ENCODE peak calls at places on chromosomes 7 and 10, in six cellular contexts. Y is brain microvascular endothelial cell, R is hepatocyte, Q is uterus, L is fibroblast of pulmonary artery, C is kidney. B is an unnamed sample.
A peak's percentile ranks its signal among the peaks of the same experiment; 100 is the strongest.

GRCh38 chr10:33291053-33291592 is 43.3 kb downstream of the NRP1 start:
- DNase-seq in Y (peak; percentile 68), R (no peak), Q (no peak), L (peak; percentile 66), C (no peak), B (no peak)

GRCh38 chr10:103584216-103585010 is 90.9 kb downstream of the NEURL1 start:
- DNase-seq in Y (no peak), R (no peak), Q (no peak), L (no peak), C (no peak), B (no peak)

GRCh38 chr7:115146148-115146547 is 224.3 kb downstream of the MDFIC start:
- DNase-seq in Y (no peak), R (peak; percentile 32), Q (no peak), L (no peak), C (no peak), B (no peak)

GRCh38 chr7:120985839-120986238 is 2.7 kb upstream of the CPED1 start:
- DNase-seq in Y (no peak), R (no peak), Q (no peak), L (no peak), C (no peak), B (no peak)

GRCh38 chr10:58512470-58513188 is at the start of gene BICC1:
- DNase-seq in Y (peak; percentile 31), R (peak; percentile 76), Q (peak; percentile 23), L (peak; percentile 58), C (peak; percentile 85), B (peak; percentile 77)

GRCh38 chr7:131385039-131385605 is 57.4 kb downstream of the MKLN1 start:
- DNase-seq in Y (no peak), R (no peak), Q (no peak), L (peak; percentile 51), C (no peak), B (no peak)

GRCh38 chr7:134084488-134085144 is 42.5 kb upstream of the LRGUK start:
- DNase-seq in Y (no peak), R (no peak), Q (no peak), L (no peak), C (no peak), B (no peak)

GRCh38 chr7:26127411-26127810 is 24.6 kb upstream of the NFE2L3 start:
- DNase-seq in Y (no peak), R (no peak), Q (no peak), L (no peak), C (no peak), B (no peak)

GRCh38 chr10:11272915-11273389 is 255.3 kb downstream of the CELF2 start:
- DNase-seq in Y (no peak), R (no peak), Q (no peak), L (no peak), C (no peak), B (no peak)

GRCh38 chr7:102220929-102221850 is 65.5 kb upstream of the SH2B2 start:
- DNase-seq in Y (peak; percentile 77), R (no peak), Q (no peak), L (peak; percentile 70), C (no peak), B (no peak)

GRCh38 chr7:3080106-3080505 is 36.4 kb upstream of the CARD11 start:
- DNase-seq in Y (no peak), R (no peak), Q (no peak), L (no peak), C (no peak), B (no peak)

GRCh38 chr10:72709041-72709440 is 17.1 kb downstream of the MCU start:
- DNase-seq in Y (no peak), R (no peak), Q (peak; percentile 39), L (peak; percentile 83), C (no peak), B (no peak)

DNA sequence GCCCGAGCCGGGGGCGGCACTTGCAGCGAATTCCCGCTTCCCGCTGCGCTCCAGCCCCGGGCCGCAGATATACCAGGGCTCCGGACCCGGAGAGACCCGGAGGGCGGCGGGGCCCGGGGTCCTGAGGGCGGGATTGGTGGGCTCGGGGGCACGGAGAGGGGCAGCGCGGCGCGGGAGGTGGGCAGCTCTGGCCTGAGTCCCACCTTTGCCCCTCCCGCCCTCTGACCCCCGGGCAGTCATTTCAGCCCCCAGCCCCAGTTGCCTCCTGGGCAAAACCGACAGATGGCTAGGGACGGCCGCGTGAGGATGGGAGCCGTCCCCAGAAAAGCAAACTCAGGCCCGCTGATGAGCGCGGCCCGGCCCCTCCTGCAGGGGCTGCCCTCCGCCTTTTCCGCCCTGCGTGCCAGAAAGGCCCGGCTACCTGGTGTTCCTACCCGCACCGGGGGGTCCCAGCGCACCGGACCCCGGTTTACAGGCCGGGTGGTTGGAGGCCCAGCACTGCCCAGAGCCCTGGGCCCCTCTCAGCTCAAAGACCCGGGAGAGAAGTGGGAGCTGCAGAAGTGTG is 56.7 kb downstream of the RBM17 start:
- DNase-seq in Y (no peak), R (peak; percentile 45), Q (no peak), L (no peak), C (peak; percentile 84), B (peak; percentile 80)
- TF ChIP-seq CTCF in Y (peak; percentile 10), R (no peak), Q (no peak), L (no peak), C (no peak), B (no peak)

GRCh38 chr7:141012696-141013344 is 1.9 kb downstream of the MRPS33 start:
- DNase-seq in Y (no peak), R (no peak), Q (no peak), L (no peak), C (no peak), B (no peak)
- H3K4me3 ChIP-seq in Y (no peak overlapping the region), R (no peak overlapping the region), Q (no peak overlapping the region), L (no peak overlapping the region), C (no peak overlapping the region), B (peak overlapping the region; percentile 84)

DNA sequence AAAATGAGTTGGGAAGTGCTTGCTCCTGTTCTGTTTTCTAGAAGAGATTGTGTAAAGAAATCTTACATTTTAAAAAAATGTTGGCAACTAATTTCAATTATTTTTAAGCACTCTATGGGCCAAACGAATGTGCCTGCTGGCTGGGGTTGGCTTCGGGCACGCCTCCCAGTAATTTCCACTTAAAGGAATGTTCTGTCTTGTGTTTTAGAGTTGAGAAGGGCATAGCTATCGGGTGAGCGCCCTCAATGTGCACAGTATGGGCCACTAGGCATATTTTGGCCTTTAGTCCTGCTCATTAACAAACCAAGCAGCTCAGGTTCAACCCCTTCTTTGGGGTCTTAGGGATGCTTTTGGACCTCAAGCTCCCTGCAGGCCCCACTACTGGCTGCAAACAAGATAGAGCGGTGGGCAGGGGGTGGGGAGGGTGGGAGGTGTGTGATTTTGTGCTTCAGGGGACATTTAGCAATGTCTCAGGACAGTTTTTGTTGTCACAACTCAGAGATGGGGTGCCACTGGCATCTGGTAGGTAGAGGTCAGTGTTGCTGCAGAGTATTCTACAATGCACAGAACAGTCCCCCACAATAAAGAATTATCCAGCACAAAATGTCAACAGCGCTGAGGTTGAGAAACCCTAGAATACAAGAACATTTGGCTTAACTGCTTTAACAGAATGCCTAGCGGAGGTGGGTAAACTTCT is 40.7 kb downstream of the TACC2 start:
- DNase-seq in Y (no peak), R (no peak), Q (no peak), L (no peak), C (no peak), B (no peak)
- TF ChIP-seq CTCF in Y (peak; percentile 35), R (no peak), Q (no peak), L (no peak), C (no peak), B (no peak)

DNA sequence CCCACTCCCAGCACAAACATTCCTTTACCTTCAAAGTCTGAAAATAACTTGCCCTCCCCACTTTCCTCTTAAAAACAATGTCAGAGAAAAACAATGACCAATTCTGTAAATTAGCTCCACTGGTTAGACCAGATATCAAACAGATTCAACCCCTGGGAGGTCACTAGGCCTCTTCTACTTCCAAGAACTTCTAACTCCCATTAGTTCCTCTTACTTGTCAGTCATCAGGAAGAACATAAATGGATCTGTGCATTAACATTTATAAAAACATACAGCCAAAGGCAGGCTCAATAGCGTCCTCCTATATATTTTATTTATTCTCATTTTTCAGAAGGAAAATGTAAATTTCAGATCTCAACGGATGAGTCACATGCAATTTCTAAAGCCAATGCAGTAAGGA is 2.2 kb downstream of the ELAPOR2 start:
- DNase-seq in Y (no peak), R (no peak), Q (no peak), L (no peak), C (no peak), B (no peak)
- H3K4me3 ChIP-seq in Y (no peak overlapping the region), R (no peak overlapping the region), Q (no peak overlapping the region), L (no peak overlapping the region), C (no peak overlapping the region), B (peak overlapping the region; percentile 91)

GRCh38 chr10:113980408-113981087 is 63.1 kb upstream of the ADRB1 start:
- DNase-seq in Y (no peak), R (no peak), Q (no peak), L (no peak), C (no peak), B (peak; percentile 65)
- TF ChIP-seq CTCF in Y (peak; percentile 55), R (no peak), Q (no peak), L (peak; percentile 21), C (no peak), B (peak; percentile 71)

B was measured in endodermal cell.